ENCODE peak calls at places on chromosomes 11 and 22, in nine cellular contexts. V, D, W, J, F, N, C, Z and K are unnamed samples.

GRCh38 chr11:130999992-131000770 is 83.9 kb upstream of the SNX19 start:
- DNase-seq in V (no peak), D (no peak), W (no peak), J (no peak), F (peak; percentile 5), N (no peak), C (no peak), Z (peak; percentile 78), K (no peak)

GRCh38 chr11:65791719-65792213 is 4.9 kb downstream of the OVOL1 start:
- DNase-seq in V (no peak), D (no peak), W (peak; percentile 68), J (no peak), F (no peak), N (no peak), C (peak; percentile 87), Z (no peak), K (no peak)

GRCh38 chr11:115303929-115304328 is 200.3 kb downstream of the CADM1 start:
- DNase-seq in V (no peak), D (no peak), W (no peak), J (no peak), F (no peak), N (no peak), C (no peak), Z (no peak), K (no peak)

GRCh38 chr22:19933328-19934241 is 8.0 kb upstream of the COMT start:
- DNase-seq in V (peak; percentile 42), D (no peak), W (no peak), J (no peak), F (no peak), N (no peak), C (no peak), Z (no peak), K (no peak)

GRCh38 chr11:61783717-61784505 is 8.5 kb downstream of the TMEM258 start:
- DNase-seq in V (no peak), D (no peak), W (no peak), J (no peak), F (peak; percentile 55), N (no peak), C (no peak), Z (no peak), K (no peak)

GRCh38 chr11:117795726-117796455 is 1.1 kb downstream of the DSCAML1 start:
- DNase-seq in V (no peak), D (no peak), W (no peak), J (no peak), F (no peak), N (no peak), C (no peak), Z (no peak), K (no peak)

GRCh38 chr11:17250561-17251350 is 25.8 kb upstream of the NUCB2 start:
- DNase-seq in V (no peak), D (no peak), W (no peak), J (no peak), F (no peak), N (no peak), C (no peak), Z (no peak), K (no peak)

GRCh38 chr11:44427432-44427831 is 117.5 kb upstream of the ALX4 start:
- DNase-seq in V (no peak), D (no peak), W (no peak), J (peak; percentile 23), F (no peak), N (no peak), C (no peak), Z (no peak), K (no peak)

GRCh38 chr11:57324154-57324885 is 432 bp downstream of the TNKS1BP1 start:
- DNase-seq in V (peak; percentile 82), D (no peak), W (no peak), J (peak; percentile 55), F (no peak), N (no peak), C (peak; percentile 49), Z (peak; percentile 10), K (peak; percentile 38)

GRCh38 chr11:6622261-6623171 is 3.3 kb upstream of the TPP1 start:
- DNase-seq in V (no peak), D (no peak), W (no peak), J (no peak), F (no peak), N (no peak), C (no peak), Z (no peak), K (no peak)

GRCh38 chr22:31489632-31490495 is at the start of gene EIF4ENIF1:
- DNase-seq in V (peak; percentile 96), D (peak; percentile 72), W (peak; percentile 74), J (peak; percentile 92), F (peak; percentile 50), N (peak; percentile 40), C (peak; percentile 89), Z (peak; percentile 31), K (peak; percentile 86)

GRCh38 chr11:46281374-46281831 is 3.9 kb downstream of the CREB3L1 start:
- DNase-seq in V (no peak), D (no peak), W (no peak), J (no peak), F (no peak), N (no peak), C (peak; percentile 80), Z (no peak), K (no peak)

GRCh38 chr11:73147771-73148681 is 5.9 kb upstream of the FCHSD2 start:
- DNase-seq in V (no peak), D (no peak), W (no peak), J (no peak), F (no peak), N (no peak), C (no peak), Z (no peak), K (no peak)

GRCh38 chr11:69311767-69312385 is 17.9 kb downstream of the MYEOV start:
- DNase-seq in V (no peak), D (no peak), W (peak; percentile 41), J (no peak), F (no peak), N (no peak), C (no peak), Z (peak; percentile 34), K (no peak)

GRCh38 chr22:29520851-29521250 is 32.7 kb downstream of the THOC5 start:
- DNase-seq in V (no peak), D (no peak), W (no peak), J (no peak), F (peak; percentile 26), N (no peak), C (no peak), Z (no peak), K (no peak)

GRCh38 chr22:30325065-30325720 is 1.5 kb downstream of the TBC1D10A start:
- DNase-seq in V (peak; percentile 61), D (no peak), W (no peak), J (no peak), F (no peak), N (no peak), C (peak; percentile 73), Z (no peak), K (no peak)

GRCh38 chr11:102469196-102469821 is 16.7 kb upstream of the TMEM123 start:
- DNase-seq in V (no peak), D (no peak), W (no peak), J (no peak), F (peak; percentile 37), N (no peak), C (no peak), Z (no peak), K (no peak)

GRCh38 chr11:44617671-44618461 is 52.4 kb downstream of the CD82 start:
- DNase-seq in V (peak; percentile 70), D (peak; percentile 2), W (peak; percentile 50), J (no peak), F (no peak), N (no peak), C (peak; percentile 6), Z (no peak), K (no peak)

GRCh38 chr11:11960687-11961086 is 47.7 kb downstream of the DKK3 start:
- DNase-seq in V (peak; percentile 15), D (no peak), W (no peak), J (no peak), F (no peak), N (no peak), C (no peak), Z (no peak), K (peak; percentile 46)

GRCh38 chr11:111221208-111221607 is 24.3 kb upstream of the POU2AF2 start:
- DNase-seq in V (no peak), D (no peak), W (no peak), J (no peak), F (no peak), N (no peak), C (no peak), Z (no peak), K (no peak)